ENCODE peak calls at places on chromosomes 5 and 9, in four cellular contexts. B is activated CD4-positive, alpha-beta T cell treated with anti-CD3 and anti-CD28 coated beads, Interleukin-2, amount 10 ng/mL, durations not matched to agents 7 days and 5 days; C is activated T-cell treated with anti-CD3 and anti-CD28 coated beads, Interleukin-2, amount 50 U/mL, for 1 hour; O is cardiac fibroblast. V is an unnamed sample.

GRCh38 chr9:26053954-26054353 is 375.7 kb upstream of the TUSC1 start:
- DNase-seq in B (no peak), C (no peak), O (no peak), V (no peak)

GRCh38 chr5:127804886-127805426 is 101.8 kb downstream of the CCDC192 start:
- DNase-seq in B (no peak), C (no peak), O (peak), V (no peak)

GRCh38 chr5:133142782-133143181 is 91.0 kb downstream of the HSPA4 start:
- DNase-seq in B (no peak), C (no peak), O (no peak), V (no peak)

GRCh38 chr5:169390265-169390664 is 89.3 kb upstream of the SLIT3 start:
- DNase-seq in B (no peak), C (no peak), O (no peak), V (no peak)

GRCh38 chr5:100623719-100624118 is 88.5 kb downstream of the FAM174A start:
- DNase-seq in B (peak), C (no peak), O (peak), V (no peak)

GRCh38 chr5:98349251-98349989 is 424.0 kb upstream of the RGMB start:
- DNase-seq in B (no peak), C (no peak), O (peak), V (no peak)

GRCh38 chr5:152673601-152674000 is 268.5 kb upstream of the NMUR2 start:
- DNase-seq in B (no peak), C (no peak), O (no peak), V (no peak)

GRCh38 chr5:131353991-131354390 is 90.1 kb downstream of the CDC42SE2 start:
- DNase-seq in B (no peak), C (no peak), O (no peak), V (no peak)

GRCh38 chr5:7805379-7805778 is 45.6 kb downstream of the CFAP90 start:
- DNase-seq in B (no peak), C (no peak), O (peak), V (no peak)

GRCh38 chr5:170195876-170196275 is 36.9 kb upstream of the C5orf58 start:
- DNase-seq in B (no peak), C (no peak), O (no peak), V (no peak)

GRCh38 chr5:76125888-76126287 is 42.7 kb downstream of the SV2C start:
- DNase-seq in B (no peak), C (no peak), O (no peak), V (no peak)

GRCh38 chr9:120482424-120483186 is 97.4 kb downstream of the CDK5RAP2 start:
- DNase-seq in B (no peak), C (no peak), O (no peak), V (no peak)

GRCh38 chr5:8068078-8068477 is 199.1 kb downstream of the MTRR start:
- DNase-seq in B (no peak), C (no peak), O (no peak), V (no peak)

GRCh38 chr9:91787931-91788330 is 162.1 kb downstream of the ROR2 start:
- DNase-seq in B (no peak), C (no peak), O (no peak), V (no peak)

GRCh38 chr9:127166111-127166510 is 43.7 kb upstream of the ANGPTL2 start:
- DNase-seq in B (no peak), C (no peak), O (no peak), V (no peak)

GRCh38 chr9:89425921-89426388 is 72.0 kb downstream of the SEMA4D start:
- DNase-seq in B (no peak), C (no peak), O (no peak), V (no peak)

GRCh38 chr5:149651686-149652085 is 70.4 kb downstream of the ARHGEF37 start:
- DNase-seq in B (peak), C (no peak), O (no peak), V (peak)

GRCh38 chr9:83537331-83538171 is 650 bp downstream of the FRMD3 start:
- DNase-seq in B (no peak), C (no peak), O (peak), V (no peak)

GRCh38 chr5:143506881-143507552 is 103.5 kb upstream of the NR3C1 start:
- DNase-seq in B (no peak), C (no peak), O (peak), V (no peak)

GRCh38 chr5:154146409-154146808 is 44.1 kb upstream of the GALNT10 start:
- DNase-seq in B (no peak), C (no peak), O (no peak), V (no peak)

GRCh38 chr5:96734871-96735325 is 72.7 kb downstream of the CAST start:
- DNase-seq in B (no peak), C (no peak), O (peak), V (no peak)

GRCh38 chr5:107456281-107456715 is 214.4 kb downstream of the EFNA5 start:
- DNase-seq in B (no peak), C (no peak), O (no peak), V (no peak)

GRCh38 chr5:154520861-154521453 is 42.9 kb upstream of the HAND1 start:
- DNase-seq in B (peak), C (no peak), O (peak), V (no peak)